ENCODE peak calls at places on chromosome 16, in four cellular contexts. V, N, P and Y are unnamed samples.

GRCh38 chr16:46620265-46621005 is 744 bp downstream of the SHCBP1 start:
- DNase-seq in V (no peak), N (no peak), P (no peak), Y (no peak)

GRCh38 chr16:82639666-82640336 is 13.0 kb downstream of the CDH13 start:
- DNase-seq in V (peak), N (no peak), P (peak), Y (no peak)

GRCh38 chr16:900211-900610 is 70.6 kb downstream of the LMF1 start:
- DNase-seq in V (no peak), N (no peak), P (no peak), Y (no peak)

GRCh38 chr16:84252214-84252613 is 12.4 kb upstream of the KCNG4 start:
- DNase-seq in V (no peak), N (no peak), P (no peak), Y (no peak)

GRCh38 chr16:75322706-75323105 is 71.3 kb upstream of the BCAR1 start:
- DNase-seq in V (no peak), N (no peak), P (no peak), Y (no peak)

GRCh38 chr16:30054959-30055553 is 10.5 kb upstream of the ALDOA start:
- DNase-seq in V (no peak), N (no peak), P (no peak), Y (no peak)

GRCh38 chr16:67939507-67940435 is 3.1 kb upstream of the PSMB10 start:
- DNase-seq in V (no peak), N (peak), P (no peak), Y (no peak)

GRCh38 chr16:46857261-46857962 is 26.4 kb upstream of the C16orf87 start:
- DNase-seq in V (no peak), N (no peak), P (peak), Y (peak)